ENCODE peak calls at places on chromosomes 4 and X, in seven cellular contexts. R is mesendoderm, N is stomach, H is fibroblast of pulmonary artery, K is cardiac muscle cell, L is HL-60, V is bronchial epithelial cell. P is an unnamed sample.

GRCh38 chrX:110420771-110421498 is 62.3 kb downstream of the RTL9 start:
- DNase-seq in R (no peak), N (no peak), H (no peak), K (no peak), L (no peak), V (no peak), P (no peak)

GRCh38 chr4:26267087-26267486 is 53.7 kb upstream of the RBPJ start:
- DNase-seq in R (no peak), N (peak), H (no peak), K (no peak), L (no peak), V (no peak), P (no peak)

GRCh38 chrX:45716747-45717146 is 516.1 kb upstream of the DIPK2B start:
- DNase-seq in R (no peak), N (no peak), H (peak), K (no peak), L (no peak), V (no peak), P (no peak)

GRCh38 chr4:26912810-26913209 is 52.2 kb downstream of the STIM2 start:
- DNase-seq in R (peak), N (no peak), H (no peak), K (no peak), L (no peak), V (no peak), P (no peak)

GRCh38 chrX:47940448-47940847 is 63.3 kb downstream of the ZNF182 start:
- DNase-seq in R (no peak), N (no peak), H (no peak), K (no peak), L (no peak), V (no peak), P (no peak)

GRCh38 chrX:41862562-41863184 is 60.7 kb downstream of the CASK start:
- DNase-seq in R (peak), N (no peak), H (no peak), K (no peak), L (no peak), V (no peak), P (no peak)

GRCh38 chrX:136810493-136810892 is 29.8 kb upstream of the ARHGEF6 start:
- DNase-seq in R (no peak), N (no peak), H (no peak), K (no peak), L (no peak), V (no peak), P (no peak)

GRCh38 chr4:102341201-102341600 is 4.1 kb downstream of the SLC39A8 start:
- DNase-seq in R (no peak), N (no peak), H (no peak), K (no peak), L (no peak), V (no peak), P (no peak)

GRCh38 chr4:73211968-73212367 is 46.6 kb downstream of the ANKRD17 start:
- DNase-seq in R (no peak), N (no peak), H (no peak), K (no peak), L (no peak), V (no peak), P (no peak)

GRCh38 chr4:46445689-46446339 is 55.9 kb upstream of the GABRA2 start:
- DNase-seq in R (no peak), N (no peak), H (peak), K (no peak), L (no peak), V (peak), P (no peak)

DNA sequence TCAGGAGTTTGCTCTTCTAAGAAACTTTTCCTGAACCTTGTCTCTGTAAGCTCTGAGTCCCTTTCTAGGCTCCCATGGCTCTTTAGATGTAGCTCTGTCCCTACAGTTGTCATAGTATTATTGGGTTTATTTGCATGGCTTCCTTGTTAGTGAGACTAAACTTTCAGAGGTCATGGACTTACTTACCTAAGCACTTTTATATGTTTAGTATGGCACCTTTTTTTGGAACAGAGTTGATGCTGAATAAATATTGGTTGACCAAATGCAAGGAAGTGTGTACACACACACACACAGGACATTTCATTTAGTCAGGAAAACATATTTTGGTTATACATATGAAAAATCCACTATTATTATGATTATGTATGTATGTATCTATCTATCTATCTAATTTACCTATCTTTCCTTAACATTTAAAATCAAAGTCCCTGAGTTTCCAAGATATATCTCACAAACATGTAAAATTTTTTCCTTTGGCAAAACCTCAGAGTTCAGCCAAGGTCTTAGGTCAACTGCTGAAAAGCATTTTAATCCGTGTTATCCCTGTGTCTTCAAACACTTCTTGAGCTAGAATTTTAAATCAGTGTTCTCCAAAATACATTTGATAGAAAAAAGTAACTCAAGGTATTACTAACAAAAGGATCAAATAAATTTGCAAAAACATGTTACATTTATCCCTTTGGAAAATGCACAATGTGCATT is 47.1 kb upstream of the GBA3 start:
- DNase-seq in R (no peak), N (no peak), H (no peak), K (no peak), L (no peak), V (no peak), P (no peak)
- H3K4me3 ChIP-seq in R (no peak), N (no peak), H (no peak), K (no peak), L (no peak), V (no peak), P (no peak)

DNA sequence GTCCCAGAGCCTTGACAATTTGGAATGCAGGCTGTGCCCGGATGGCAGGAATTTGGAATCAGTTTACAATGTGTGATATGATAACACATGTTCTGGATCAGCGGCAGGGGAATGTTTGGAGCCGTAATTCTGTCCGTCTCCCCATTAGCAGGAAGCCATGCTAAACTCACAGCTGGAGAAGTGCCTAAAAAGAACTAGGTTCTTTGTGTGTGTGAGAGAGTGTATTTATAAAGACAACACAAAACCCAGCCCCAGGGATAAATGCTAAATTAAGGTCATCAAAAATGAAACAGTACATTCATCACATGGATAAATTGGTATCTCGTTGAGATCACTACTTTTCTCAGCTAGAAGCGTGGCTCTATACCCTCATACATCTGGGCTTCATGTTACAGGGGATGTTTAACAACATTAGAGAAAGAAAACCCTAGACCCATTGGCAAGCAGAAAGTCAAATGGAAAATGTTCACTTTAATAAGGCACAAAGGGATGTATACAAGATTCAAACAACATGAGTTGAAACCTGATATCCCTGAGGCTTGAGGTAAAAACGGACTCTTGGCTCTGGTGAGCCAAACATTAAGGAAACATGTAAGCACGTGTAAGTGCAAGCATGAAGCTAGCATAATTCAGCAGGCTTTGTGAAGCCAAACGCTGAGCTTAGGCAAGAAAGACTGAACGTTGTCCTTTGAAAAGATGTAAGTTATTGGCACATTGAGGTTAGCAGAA is 18.0 kb upstream of the TMEM131L start:
- DNase-seq in R (no peak), N (no peak), H (peak), K (no peak), L (no peak), V (peak), P (no peak)
- H3K4me3 ChIP-seq in R (no peak), N (peak), H (no peak), K (no peak), L (no peak), V (no peak), P (no peak)

GRCh38 chrX:72027024-72027913 is 104.4 kb downstream of the RTL5 start:
- DNase-seq in R (no peak), N (no peak), H (no peak), K (peak), L (no peak), V (no peak), P (no peak)
- H3K4me3 ChIP-seq in R (no peak), N (peak), H (no peak), K (no peak), L (no peak), V (no peak), P (no peak)

DNA sequence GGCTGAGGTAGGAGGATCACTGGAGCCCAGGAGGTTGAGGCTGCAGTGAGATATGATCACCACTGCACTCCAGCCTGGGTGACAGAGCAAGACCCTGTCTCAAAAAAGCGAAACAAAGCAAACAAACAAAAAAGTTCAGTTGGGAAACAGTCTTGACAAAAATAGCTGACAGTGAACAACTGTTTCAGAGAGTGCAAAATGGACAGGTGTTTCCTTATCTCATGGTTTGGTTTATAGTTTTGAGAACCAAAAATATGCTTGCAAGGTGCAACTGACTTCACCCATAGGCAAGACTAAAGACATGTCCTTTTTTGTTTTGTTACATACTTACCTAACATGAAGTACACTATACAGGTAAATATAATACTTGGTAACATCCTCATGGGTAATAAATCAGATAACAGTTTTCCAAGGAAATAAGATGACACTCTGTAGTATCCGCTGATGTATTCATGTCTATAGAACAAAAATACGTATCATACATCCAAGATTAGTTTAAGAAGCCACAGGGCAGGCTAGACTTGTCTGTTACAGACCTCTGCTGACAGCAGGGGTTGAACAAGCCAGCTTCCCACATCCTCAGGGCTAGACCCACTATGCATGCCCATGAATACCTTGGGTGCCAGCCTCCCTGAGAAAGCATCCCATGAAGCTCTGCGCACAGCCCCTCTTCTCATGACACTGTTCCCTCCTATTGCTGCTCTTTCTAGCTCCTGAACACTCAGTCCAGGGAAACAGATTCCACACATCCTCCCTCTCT is 59.3 kb downstream of the ABCG2 start:
- DNase-seq in R (no peak), N (no peak), H (no peak), K (no peak), L (no peak), V (no peak), P (no peak)
- H3K4me3 ChIP-seq in R (no peak), N (no peak), H (no peak), K (no peak), L (no peak), V (no peak), P (no peak)

DNA sequence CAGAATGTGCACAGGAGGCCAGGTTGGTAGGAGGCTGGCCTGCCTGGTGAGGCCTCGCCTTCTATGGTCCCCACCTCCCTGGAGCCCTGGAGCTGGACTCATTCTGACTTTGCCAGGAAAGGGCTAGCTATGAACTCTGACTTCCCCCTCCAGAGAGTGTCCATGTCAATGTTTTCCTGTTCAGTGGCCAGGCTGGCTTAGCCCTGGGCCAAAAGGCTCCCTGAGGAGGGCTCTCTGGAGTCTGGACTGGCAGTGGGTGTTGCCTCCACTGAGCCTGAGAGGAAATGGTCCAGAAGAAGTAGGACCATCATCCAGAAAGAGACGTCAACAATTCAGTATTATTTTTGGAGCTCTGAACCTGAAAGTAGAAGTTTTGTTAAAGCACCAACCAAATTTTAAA is 178.7 kb downstream of the CHIC2 start:
- DNase-seq in R (no peak), N (no peak), H (no peak), K (no peak), L (no peak), V (no peak), P (no peak)
- H3K4me3 ChIP-seq in R (no peak), N (no peak), H (no peak), K (no peak), L (no peak), V (no peak), P (no peak)

GRCh38 chr4:24922416-24922815 is 9.6 kb upstream of the CCDC149 start:
- DNase-seq in R (no peak), N (no peak), H (no peak), K (no peak), L (no peak), V (no peak), P (no peak)

GRCh38 chr4:24923550-24923949 is 10.7 kb upstream of the CCDC149 start:
- DNase-seq in R (peak), N (no peak), H (no peak), K (no peak), L (no peak), V (no peak), P (no peak)

GRCh38 chr4:24927039-24927438 is 14.2 kb upstream of the CCDC149 start:
- DNase-seq in R (no peak), N (no peak), H (no peak), K (no peak), L (no peak), V (no peak), P (no peak)

GRCh38 chr4:24922988-24923387 is 10.1 kb upstream of the CCDC149 start:
- DNase-seq in R (no peak), N (no peak), H (no peak), K (no peak), L (no peak), V (no peak), P (no peak)

GRCh38 chr4:24924309-24924781 is 11.5 kb upstream of the CCDC149 start:
- DNase-seq in R (no peak), N (no peak), H (peak), K (no peak), L (no peak), V (peak), P (no peak)
- H3K4me3 ChIP-seq in R (no peak), N (no peak), H (no peak), K (no peak), L (no peak), V (no peak), P (no peak)

GRCh38 chr4:60128916-60129315 is 1071.2 kb upstream of the ADGRL3 start:
- DNase-seq in R (no peak), N (no peak), H (no peak), K (no peak), L (no peak), V (peak), P (no peak)
- H3K4me3 ChIP-seq in R (no peak), N (no peak), H (no peak), K (no peak), L (no peak), V (no peak), P (no peak)

DNA sequence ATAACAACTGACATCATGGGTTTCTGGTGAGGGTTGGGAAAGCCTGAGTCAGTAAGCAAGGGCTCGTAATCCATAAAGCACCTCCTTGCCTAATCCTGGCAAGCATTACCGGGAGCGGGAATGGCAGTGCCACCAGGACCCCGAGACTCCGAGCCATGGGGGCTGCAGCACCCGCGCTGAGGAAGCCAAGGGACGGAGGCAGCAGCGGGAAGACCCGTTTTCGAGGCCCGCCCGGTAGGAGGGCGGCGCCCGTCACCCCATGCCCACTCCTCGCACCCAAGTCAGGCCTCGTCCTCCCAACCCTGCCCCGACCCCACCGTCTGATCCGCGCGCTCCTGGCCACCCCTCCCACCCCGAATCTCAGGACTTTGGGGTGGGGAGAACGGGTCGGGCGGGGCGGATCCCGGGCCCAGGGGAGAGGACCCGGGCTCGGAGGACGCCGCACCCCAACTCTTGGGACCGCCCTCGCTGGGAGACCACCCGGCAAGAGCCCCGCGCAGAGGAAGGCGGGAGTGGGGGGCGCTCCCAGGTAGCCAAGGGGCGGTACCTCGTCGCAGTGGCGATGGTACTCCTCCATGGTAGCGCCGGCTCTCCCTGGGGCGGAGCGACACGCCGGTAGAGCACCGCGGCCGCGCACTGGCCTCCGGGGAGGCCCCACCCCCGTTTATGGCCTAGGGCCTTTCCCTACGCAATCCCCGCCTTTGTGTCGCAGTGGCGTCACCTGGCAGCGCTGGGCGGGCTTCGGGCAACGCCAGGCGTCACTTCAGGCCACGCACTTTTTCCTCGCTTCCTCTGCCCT is at the start of gene DYNLT3:
- DNase-seq in R (peak), N (peak), H (peak), K (peak), L (peak), V (peak), P (peak)
- H3K4me3 ChIP-seq in R (peak), N (peak), H (peak), K (peak), L (peak), V (peak), P (peak)

P was measured in Caco-2.